ENCODE peak calls at places on chromosomes 5 and 9, in ten cellular contexts. W is activated T-helper 1 cell treated with anti-CD3 and anti-CD28 coated beads, Interleukin-2, amount 50 U/mL, for 16 hours; I is fibroblast of pulmonary artery; G is CD4-positive, alpha-beta T cell; S is left ventricle myocardium inferior; B is AG04450; N is non-pigmented ciliary epithelial cell; X is NCI-H1694 treated with DMSO at 0.1 percent for 48 hours; Z is pancreas; Y is PC-3. D is an unnamed sample.

GRCh38 chr9:123724211-123724831 is 205.6 kb downstream of the DENND1A start:
- DNase-seq in X (no peak), B (no peak), W (no peak), Y (no peak), S (no peak), Z (no peak), I (peak), G (no peak), N (peak), D (no peak)

GRCh38 chr5:41128291-41128690 is 57.1 kb upstream of the MROH2B start:
- DNase-seq in G (no peak), N (no peak), I (no peak), Y (no peak), W (no peak), Z (no peak), X (peak), S (no peak), B (no peak), D (no peak)

GRCh38 chr5:140025736-140026135 is 17.4 kb downstream of the NRG2 start:
- DNase-seq in G (no peak), X (no peak), B (no peak), S (no peak), Y (no peak), Z (no peak), I (no peak), N (no peak), W (no peak), D (no peak)

GRCh38 chr5:178291161-178291561 is 58.6 kb upstream of the PHYKPL start:
- DNase-seq in N (no peak), B (no peak), W (no peak), I (no peak), Z (no peak), G (no peak), S (no peak), X (no peak), Y (no peak), D (no peak)

GRCh38 chr5:38258319-38259061 is at the start of gene EGFLAM:
- DNase-seq in Y (no peak), S (peak), I (no peak), W (no peak), G (no peak), X (peak), Z (peak), B (no peak), N (no peak), D (peak)

GRCh38 chr9:108724122-108724521 is 131.7 kb downstream of the ACTL7B start:
- DNase-seq in B (no peak), G (no peak), Y (no peak), I (no peak), S (no peak), W (no peak), X (no peak), Z (no peak), N (no peak), D (no peak)

GRCh38 chr9:123978981-123979380 is 32.6 kb upstream of the LHX2 start:
- DNase-seq in G (no peak), Y (no peak), S (no peak), W (no peak), B (no peak), I (no peak), Z (no peak), X (no peak), N (no peak), D (no peak)

GRCh38 chr5:171367424-171368370 is 20.0 kb upstream of the NPM1 start:
- DNase-seq in Z (no peak), W (no peak), Y (no peak), G (no peak), B (no peak), X (no peak), N (peak), S (no peak), I (peak), D (no peak)

GRCh38 chr5:180395540-180396274 is 42.6 kb upstream of the GFPT2 start:
- DNase-seq in G (no peak), B (no peak), I (no peak), Z (no peak), S (no peak), W (no peak), Y (peak), X (no peak), N (no peak), D (no peak)

GRCh38 chr9:71271602-71272001 is 150.2 kb upstream of the TRPM3 start:
- DNase-seq in G (no peak), X (no peak), W (no peak), B (no peak), I (no peak), N (no peak), Z (no peak), Y (no peak), S (no peak), D (no peak)

GRCh38 chr9:100088202-100088601 is 10.6 kb downstream of the ERP44 start:
- DNase-seq in B (no peak), G (no peak), N (no peak), W (no peak), I (no peak), X (no peak), Z (no peak), Y (peak), S (no peak), D (no peak)

GRCh38 chr9:25891534-25891933 is 213.3 kb upstream of the TUSC1 start:
- DNase-seq in Z (no peak), X (no peak), I (no peak), B (no peak), N (no peak), W (no peak), S (no peak), Y (no peak), G (no peak), D (no peak)

GRCh38 chr9:134658378-134658955 is 16.9 kb downstream of the COL5A1 start:
- DNase-seq in Y (no peak), B (no peak), W (no peak), X (peak), N (no peak), I (no peak), G (no peak), Z (peak), S (peak), D (peak)

D was measured in left ventricle myocardium superior.